ENCODE peak calls at places on chromosomes 7 and 10, in five cellular contexts. One of them, this sample, is unnamed.

GRCh38 chr7:44383566-44383965 is 58.2 kb upstream of the CAMK2B start:
- DNase-seq in colonic mucosa: peak
- DNase-seq in fibroblast of pulmonary artery: peak
- DNase-seq in GM19239: no peak
- DNase-seq in cerebellar cortex: no peak
- DNase-seq in this sample: no peak

GRCh38 chr7:140899883-140900282 is 24.8 kb downstream of the BRAF start:
- DNase-seq in colonic mucosa: no peak
- DNase-seq in fibroblast of pulmonary artery: no peak
- DNase-seq in GM19239: no peak
- DNase-seq in cerebellar cortex: peak
- DNase-seq in this sample: no peak

GRCh38 chr7:91789086-91789485 is 91.4 kb downstream of the MTERF1 start:
- DNase-seq in colonic mucosa: no peak
- DNase-seq in fibroblast of pulmonary artery: no peak
- DNase-seq in GM19239: no peak
- DNase-seq in cerebellar cortex: no peak
- DNase-seq in this sample: no peak

GRCh38 chr7:47285860-47286491 is 295.9 kb downstream of the TNS3 start:
- DNase-seq in colonic mucosa: peak
- DNase-seq in fibroblast of pulmonary artery: no peak
- DNase-seq in GM19239: no peak
- DNase-seq in cerebellar cortex: peak
- DNase-seq in this sample: no peak

GRCh38 chr7:33673029-33673700 is 232.2 kb upstream of the BMPER start:
- DNase-seq in colonic mucosa: no peak
- DNase-seq in fibroblast of pulmonary artery: no peak
- DNase-seq in GM19239: no peak
- DNase-seq in cerebellar cortex: no peak
- DNase-seq in this sample: no peak

GRCh38 chr10:28046579-28046978 is 47.7 kb upstream of the ODAD2 start:
- DNase-seq in colonic mucosa: no peak
- DNase-seq in fibroblast of pulmonary artery: no peak
- DNase-seq in GM19239: no peak
- DNase-seq in cerebellar cortex: no peak
- DNase-seq in this sample: no peak

GRCh38 chr7:26588511-26588910 is 275.9 kb downstream of the SKAP2 start:
- DNase-seq in colonic mucosa: no peak
- DNase-seq in fibroblast of pulmonary artery: no peak
- DNase-seq in GM19239: no peak
- DNase-seq in cerebellar cortex: peak
- DNase-seq in this sample: no peak

GRCh38 chr10:52249850-52250395 is 64.2 kb upstream of the DKK1 start:
- DNase-seq in colonic mucosa: no peak
- DNase-seq in fibroblast of pulmonary artery: no peak
- DNase-seq in GM19239: no peak
- DNase-seq in cerebellar cortex: peak
- DNase-seq in this sample: no peak

GRCh38 chr10:122350893-122351292 is 23.6 kb upstream of the PLEKHA1 start:
- DNase-seq in colonic mucosa: no peak
- DNase-seq in fibroblast of pulmonary artery: no peak
- DNase-seq in GM19239: no peak
- DNase-seq in cerebellar cortex: no peak
- DNase-seq in this sample: no peak

GRCh38 chr10:124152781-124153600 is 59.6 kb upstream of the CHST15 start:
- DNase-seq in colonic mucosa: peak
- DNase-seq in fibroblast of pulmonary artery: peak
- DNase-seq in GM19239: peak
- DNase-seq in cerebellar cortex: no peak
- DNase-seq in this sample: peak

This sample was measured in GM10248.